ENCODE peak calls at places on chromosomes 7 and 10, in seven cellular contexts. J, B, A, R, C, L and M are unnamed samples.
A peak's percentile ranks its signal among the peaks of the same experiment; 100 is the strongest.

GRCh38 chr7:127927339-127927679 is 103.9 kb downstream of the LRRC4 start:
- DNase-seq in J (no peak), B (no peak), A (peak; percentile 77), R (no peak), C (peak; percentile 81), L (peak; percentile 68), M (no peak)

GRCh38 chr10:97543025-97543546 is 29.5 kb upstream of the ANKRD2 start:
- DNase-seq in J (peak; percentile 66), B (peak; percentile 73), A (peak; percentile 94), R (peak; percentile 85), C (peak; percentile 97), L (peak; percentile 99), M (no peak)

GRCh38 chr10:119409906-119410305 is 132.6 kb downstream of the RGS10 start:
- DNase-seq in J (no peak), B (no peak), A (peak; percentile 91), R (no peak), C (peak; percentile 87), L (no peak), M (no peak)

GRCh38 chr7:26293569-26294308 is 2.1 kb downstream of the SNX10 start:
- DNase-seq in J (no peak), B (peak; percentile 85), A (no peak), R (no peak), C (no peak), L (no peak), M (no peak)

GRCh38 chr7:107678110-107678753 is 17.6 kb downstream of the SLC26A4 start:
- DNase-seq in J (no peak), B (no peak), A (no peak), R (no peak), C (no peak), L (no peak), M (no peak)

GRCh38 chr7:155884225-155885161 is 72.2 kb upstream of the SHH start:
- DNase-seq in J (no peak), B (no peak), A (no peak), R (no peak), C (no peak), L (no peak), M (peak; percentile 13)

GRCh38 chr10:124644771-124645170 is 99.4 kb downstream of the FAM53B start:
- DNase-seq in J (no peak), B (no peak), A (no peak), R (no peak), C (no peak), L (no peak), M (no peak)

GRCh38 chr10:116913681-116914080 is 64.4 kb downstream of the ENO4 start:
- DNase-seq in J (no peak), B (no peak), A (no peak), R (no peak), C (no peak), L (no peak), M (no peak)

GRCh38 chr10:8138471-8138870 is 84.0 kb downstream of the GATA3 start:
- DNase-seq in J (no peak), B (no peak), A (peak; percentile 23), R (no peak), C (peak; percentile 55), L (peak; percentile 85), M (no peak)

GRCh38 chr7:77698042-77698625 is 1.9 kb downstream of the RSBN1L start:
- DNase-seq in J (no peak), B (no peak), A (no peak), R (no peak), C (no peak), L (no peak), M (no peak)

GRCh38 chr7:77696057-77696642 is at the start of gene RSBN1L:
- DNase-seq in J (peak; percentile 99), B (peak; percentile 99), A (peak; percentile 98), R (peak; percentile 92), C (peak; percentile 98), L (peak; percentile 95), M (peak; percentile 99)

GRCh38 chr7:77699056-77699455 is 2.8 kb downstream of the RSBN1L start:
- DNase-seq in J (peak; percentile 16), B (no peak), A (no peak), R (no peak), C (no peak), L (peak; percentile 49), M (no peak)

GRCh38 chr7:77697535-77697831 is 1.2 kb downstream of the RSBN1L start:
- DNase-seq in J (no peak), B (no peak), A (no peak), R (no peak), C (peak; percentile 56), L (no peak), M (no peak)

GRCh38 chr7:77696643-77697534 is 630 bp downstream of the RSBN1L start:
- DNase-seq in J (peak; percentile 65), B (peak; percentile 73), A (peak; percentile 47), R (no peak), C (peak; percentile 60), L (peak; percentile 67), M (peak; percentile 59)
- TF ChIP-seq CTCF in J (peak; percentile 1), B (peak; percentile 32), A (no peak), R (no peak), C (no peak), L (no peak), M (no peak)

GRCh38 chr7:92528958-92529264 is 316 bp downstream of the RBM48 start:
- DNase-seq in J (no peak), B (no peak), A (no peak), R (no peak), C (no peak), L (no peak), M (no peak)

GRCh38 chr7:92523110-92523509 is 5.2 kb downstream of the PEX1 start:
- DNase-seq in J (no peak), B (no peak), A (no peak), R (no peak), C (no peak), L (no peak), M (no peak)

GRCh38 chr7:92527300-92528187 is 776 bp downstream of the PEX1 start:
- DNase-seq in J (peak; percentile 65), B (peak; percentile 78), A (peak; percentile 48), R (peak; percentile 37), C (peak; percentile 54), L (peak; percentile 55), M (peak; percentile 71)

GRCh38 chr7:92528188-92528957 is at the start of the genes PEX1 and RBM48:
- DNase-seq in J (peak; percentile 96), B (peak; percentile 97), A (peak; percentile 99), R (peak; percentile 99), C (peak; percentile 100), L (peak; percentile 99), M (peak; percentile 97)
- TF ChIP-seq CTCF in J (peak; percentile 31), B (no peak), A (peak; percentile 17), R (peak; percentile 53), C (peak; percentile 47), L (peak; percentile 28), M (peak; percentile 58)

GRCh38 chr7:132462478-132462877 is 113.8 kb downstream of the PLXNA4 start:
- DNase-seq in J (no peak), B (no peak), A (no peak), R (no peak), C (no peak), L (no peak), M (no peak)
- TF ChIP-seq CTCF in J (no peak), B (no peak), A (no peak), R (no peak), C (no peak), L (no peak), M (no peak)

DNA sequence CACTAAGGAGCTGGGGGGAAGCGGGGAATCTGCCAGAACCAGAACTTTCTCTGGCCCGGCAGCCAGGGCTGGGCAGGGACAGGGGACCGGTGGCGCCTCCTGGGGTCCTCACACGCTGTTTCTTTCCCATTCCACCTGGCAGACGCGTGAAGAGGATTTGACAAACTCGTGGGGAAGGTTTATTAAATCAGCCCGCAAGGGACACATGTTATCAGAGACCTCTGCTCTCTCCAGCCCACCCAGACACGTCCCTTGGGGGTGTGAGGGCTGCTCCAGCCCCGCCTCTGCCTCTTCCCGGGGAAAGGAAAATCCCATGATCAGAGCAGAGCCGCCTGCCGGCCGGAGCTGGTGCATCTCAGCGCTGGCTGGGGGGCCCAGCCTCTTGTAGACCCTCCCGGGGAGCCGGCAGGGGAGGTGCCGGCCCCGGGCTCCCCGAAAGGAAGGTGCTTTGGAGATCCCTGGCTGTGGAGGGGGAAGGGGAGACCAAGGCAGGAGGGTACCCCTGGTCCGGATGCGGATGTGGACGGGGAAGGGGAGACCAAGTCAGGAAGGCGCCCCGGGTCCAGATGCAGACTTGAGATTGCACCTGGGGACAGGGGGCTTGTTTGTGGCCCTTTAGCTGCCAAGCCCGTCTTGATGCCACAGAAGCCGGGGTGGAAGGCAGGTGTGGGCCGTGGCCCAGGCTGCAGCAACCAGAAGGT is 142.8 kb downstream of the ELFN1 start:
- DNase-seq in J (peak; percentile 92), B (no peak), A (no peak), R (no peak), C (no peak), L (no peak), M (no peak)
- TF ChIP-seq CTCF in J (peak; percentile 70), B (no peak), A (peak; percentile 12), R (peak; percentile 2), C (peak; percentile 29), L (no peak), M (no peak)

DNA sequence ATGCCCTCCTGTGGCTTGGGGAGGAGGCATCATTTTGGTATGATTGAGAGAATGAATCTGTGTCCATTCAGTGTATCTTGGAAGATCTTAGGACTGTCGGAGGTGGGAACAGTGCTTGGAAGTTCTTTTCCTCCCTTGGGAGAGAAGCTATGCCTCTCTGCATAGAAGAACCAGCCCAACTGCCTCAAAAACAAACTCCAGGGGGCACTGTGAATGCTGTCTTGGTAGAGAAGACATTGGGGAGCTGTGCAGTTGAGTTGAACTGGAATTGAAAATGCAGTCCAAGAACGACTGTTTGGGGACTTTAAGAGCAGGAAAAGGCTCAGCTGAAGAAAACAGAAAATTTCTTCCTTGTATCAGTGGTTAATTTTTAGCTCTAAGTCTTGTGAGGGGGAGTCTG is 4.9 kb upstream of the GJD4 start:
- DNase-seq in J (no peak), B (no peak), A (peak; percentile 12), R (no peak), C (peak; percentile 20), L (no peak), M (no peak)
- TF ChIP-seq CTCF in J (peak; percentile 33), B (no peak), A (peak; percentile 32), R (peak; percentile 5), C (peak; percentile 40), L (peak; percentile 11), M (peak; percentile 27)